ENCODE peak calls at places on chromosomes 6 and 20, in ten cellular contexts. L, B, C, O, Z, D, A, S, Q and M are unnamed samples. For H3K9me3, the result is how much of the 10 kb centered on the place peaks cover.

GRCh38 chr20:53741726-53742028 is 148.0 kb upstream of the ZNF217 start:
- DNase-seq in C (no peak), S (no peak), A (no peak), D (no peak), O (no peak), Q (no peak), L (no peak), Z (no peak), B (no peak), M (no peak)

GRCh38 chr6:142853244-142854180 is 91.5 kb downstream of the HIVEP2 start:
- DNase-seq in Z (no peak), D (peak), C (no peak), L (peak), B (no peak), S (no peak), O (no peak), A (no peak), Q (no peak), M (no peak)

GRCh38 chr6:165456327-165456726 is 146.9 kb upstream of the C6orf118 start:
- DNase-seq in L (no peak), S (no peak), Z (no peak), B (no peak), D (no peak), A (no peak), Q (no peak), C (no peak), O (no peak), M (no peak)

GRCh38 chr20:7516631-7517051 is 423.6 kb downstream of the HAO1 start:
- DNase-seq in D (no peak), L (no peak), A (no peak), Z (no peak), B (no peak), O (no peak), Q (no peak), C (no peak), S (no peak), M (no peak)

GRCh38 chr6:148998704-148999103 is 251.9 kb downstream of the UST start:
- DNase-seq in Z (no peak), O (no peak), D (no peak), C (no peak), A (no peak), B (no peak), L (no peak), S (no peak), Q (no peak), M (peak)

GRCh38 chr20:19975901-19976300 is 41.3 kb upstream of the NAA20 start:
- DNase-seq in L (no peak), A (peak), O (no peak), S (no peak), Q (no peak), B (no peak), C (no peak), D (no peak), Z (no peak), M (peak)

GRCh38 chr6:106163966-106164877 is 78.1 kb downstream of the PRDM1 start:
- DNase-seq in Z (no peak), C (peak), S (no peak), B (no peak), A (peak), L (peak), O (no peak), Q (peak), D (no peak), M (peak)

GRCh38 chr20:34083137-34083536 is 28.9 kb downstream of the EIF2S2 start:
- DNase-seq in L (peak), O (peak), Q (peak), B (no peak), C (peak), D (no peak), Z (no peak), S (no peak), A (peak), M (peak)

GRCh38 chr20:57080796-57081195 is 185.6 kb downstream of the BMP7 start:
- DNase-seq in C (no peak), S (no peak), D (peak), Z (no peak), L (no peak), Q (no peak), B (peak), A (no peak), O (no peak), M (peak)

GRCh38 chr20:49868538-49868937 is 46.8 kb downstream of the SPATA2 start:
- DNase-seq in S (no peak), D (no peak), A (no peak), C (no peak), L (no peak), Q (no peak), Z (no peak), B (no peak), O (no peak), M (no peak)

GRCh38 chr6:116278853-116279231 is 888 bp downstream of the TSPYL1 start:
- DNase-seq in Q (peak), Z (no peak), L (no peak), B (peak), D (no peak), C (no peak), O (no peak), A (peak), S (no peak), M (peak)

GRCh38 chr6:129501401-129502051 is 208.5 kb downstream of the ARHGAP18 start:
- DNase-seq in L (peak), O (peak), Q (peak), D (peak), B (no peak), A (peak), Z (peak), C (peak), S (peak), M (peak)

GRCh38 chr6:114202389-114202788 is 140.4 kb downstream of the HS3ST5 start:
- DNase-seq in D (no peak), A (no peak), Q (no peak), Z (no peak), B (no peak), C (no peak), O (no peak), L (no peak), S (no peak), M (no peak)

GRCh38 chr6:3771407-3772011 is 20.0 kb upstream of the PXDC1 start:
- DNase-seq in A (no peak), C (no peak), Z (no peak), D (no peak), L (no peak), O (no peak), S (no peak), Q (no peak), B (no peak), M (no peak)

GRCh38 chr20:4065405-4065841 is 50.1 kb upstream of the RNF24 start:
- DNase-seq in Z (no peak), O (no peak), D (no peak), S (no peak), B (no peak), Q (no peak), L (no peak), A (no peak), C (no peak), M (no peak)

GRCh38 chr6:17233531-17233930 is 47.6 kb upstream of the RBM24 start:
- DNase-seq in Z (no peak), Q (no peak), A (no peak), C (no peak), B (no peak), O (no peak), L (no peak), S (no peak), D (no peak), M (no peak)

GRCh38 chr6:62391358-62391757 is 105.3 kb upstream of the KHDRBS2 start:
- DNase-seq in B (no peak), C (no peak), Q (no peak), L (no peak), D (no peak), S (no peak), Z (no peak), A (no peak), O (no peak), M (no peak)

GRCh38 chr20:52429029-52429428 is 237.4 kb upstream of the ZFP64 start:
- DNase-seq in Q (no peak), C (no peak), B (no peak), D (no peak), L (no peak), O (no peak), A (no peak), S (no peak), Z (no peak), M (no peak)

GRCh38 chr6:112938656-112939055 is 591.5 kb downstream of the RFPL4B start:
- DNase-seq in D (peak), Z (no peak), O (no peak), L (no peak), C (no peak), Q (no peak), A (no peak), B (no peak), S (no peak), M (no peak)

GRCh38 chr6:166566026-166567011 is 20.2 kb downstream of the RAMACL start:
- DNase-seq in B (no peak), O (no peak), A (no peak), L (no peak), D (no peak), S (no peak), Q (no peak), C (no peak), Z (no peak), M (peak)

GRCh38 chr6:166563200-166563599 is 23.3 kb downstream of the RAMACL start:
- DNase-seq in A (no peak), Z (no peak), C (no peak), S (no peak), B (no peak), Q (no peak), L (no peak), O (no peak), D (no peak), M (no peak)

GRCh38 chr6:166567107-166567506 is 19.4 kb downstream of the RAMACL start:
- DNase-seq in O (no peak), B (no peak), D (no peak), S (no peak), Z (no peak), Q (no peak), A (peak), L (no peak), C (no peak), M (no peak)

GRCh38 chr6:166563805-166564204 is 22.7 kb downstream of the RAMACL start:
- DNase-seq in Q (no peak), O (no peak), Z (no peak), B (no peak), D (no peak), S (no peak), L (no peak), A (no peak), C (no peak), M (no peak)

DNA sequence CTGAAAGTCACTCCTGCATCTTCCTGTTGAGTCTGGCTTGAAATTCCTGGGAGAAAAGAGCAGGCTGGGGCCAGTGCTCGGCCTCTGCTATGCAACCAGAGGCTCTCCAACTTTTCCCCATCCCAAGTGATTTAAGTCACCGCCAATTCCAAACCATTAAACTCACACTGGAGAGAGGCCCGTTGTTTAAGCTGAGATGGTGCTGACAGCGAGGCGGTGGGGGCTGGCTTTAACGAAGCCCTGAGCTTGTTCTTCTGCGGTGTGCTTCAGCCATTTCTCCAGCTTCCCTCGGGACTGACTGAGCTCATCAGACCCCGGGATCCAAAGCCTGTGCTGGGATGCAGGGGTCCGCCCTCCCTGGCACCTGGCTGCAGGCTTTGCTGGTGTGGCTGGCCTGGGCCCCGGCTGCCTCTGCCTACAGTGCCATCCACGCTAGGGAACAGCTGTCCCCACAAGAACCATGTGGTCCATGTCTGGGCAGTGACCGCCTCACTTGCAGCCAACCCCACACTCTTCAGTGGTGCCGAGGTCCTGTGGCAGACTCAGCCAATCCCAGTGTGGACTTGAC is 21.3 kb downstream of the RAMACL start:
- DNase-seq in Z (no peak), A (peak), S (peak), Q (no peak), L (no peak), B (no peak), D (no peak), O (no peak), C (no peak), M (no peak)
- H3K9me3 ChIP-seq in Z (under half), A (under half), S (under half), Q (under half), L (under half), B (under half), D (under half), O (under half), C (under half), M (under half)

GRCh38 chr6:28218312-28219248 is 6.5 kb upstream of the ZSCAN9 start:
- DNase-seq in A (peak), B (peak), D (no peak), O (peak), Z (no peak), Q (peak), S (peak), C (peak), L (peak), M (peak)
- H3K27ac ChIP-seq in A (peak), B (no peak), D (no peak), O (peak), Z (peak), Q (peak), S (no peak), C (peak), L (peak), M (peak)

DNA sequence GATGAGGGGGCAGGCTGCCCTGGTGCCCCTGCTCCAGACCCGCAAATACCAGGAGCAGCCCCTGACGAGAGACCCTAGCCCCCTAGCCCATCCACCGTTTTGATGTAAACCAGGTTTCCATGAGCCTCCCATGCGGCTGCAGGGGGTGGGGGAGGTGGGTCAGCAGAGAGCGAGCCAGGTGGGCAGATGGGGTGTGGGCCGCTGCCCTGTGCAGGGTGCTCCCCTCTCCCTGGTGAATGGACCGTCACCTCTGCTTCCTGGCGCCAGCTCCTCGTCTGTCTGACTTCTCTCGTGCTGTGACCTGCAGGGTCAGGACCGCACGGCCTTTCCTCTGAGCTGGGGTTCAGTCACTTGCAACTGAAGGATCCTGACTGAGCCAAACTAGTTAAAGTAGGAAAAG is 15.7 kb upstream of the BHLHE23 start:
- DNase-seq in S (no peak), O (peak), L (no peak), Q (no peak), B (peak), A (peak), C (no peak), Z (no peak), D (no peak), M (no peak)
- TF ChIP-seq CTCF in S (no peak), O (no peak), L (no peak), Q (no peak), B (no peak), A (no peak), C (no peak), Z (no peak), D (no peak), M (no peak)

GRCh38 chr6:168647271-168647670 is 206.3 kb downstream of the SMOC2 start:
- DNase-seq in C (no peak), D (no peak), Z (no peak), L (no peak), O (no peak), S (no peak), A (no peak), Q (no peak), B (no peak), M (no peak)

GRCh38 chr6:168649209-168649608 is 208.2 kb downstream of the SMOC2 start:
- DNase-seq in O (no peak), L (no peak), Q (no peak), B (no peak), Z (no peak), S (no peak), C (no peak), D (no peak), A (no peak), M (no peak)

GRCh38 chr6:168650686-168651085 is 209.7 kb downstream of the SMOC2 start:
- DNase-seq in S (no peak), A (no peak), D (no peak), O (peak), Z (no peak), L (no peak), B (no peak), Q (no peak), C (peak), M (peak)

GRCh38 chr6:168648730-168649129 is 207.7 kb downstream of the SMOC2 start:
- DNase-seq in S (no peak), L (no peak), B (no peak), O (no peak), Z (no peak), D (no peak), A (no peak), Q (no peak), C (no peak), M (peak)

GRCh38 chr6:168648240-168648639 is 207.3 kb downstream of the SMOC2 start:
- DNase-seq in Z (no peak), C (no peak), B (no peak), Q (no peak), A (no peak), S (no peak), L (no peak), O (peak), D (peak), M (peak)
- H3K9me3 ChIP-seq in Z (under half), C (under half), B (under half), Q (under half), A (under half), S (under half), L (under half), O (under half), D (under half), M (under half)

DNA sequence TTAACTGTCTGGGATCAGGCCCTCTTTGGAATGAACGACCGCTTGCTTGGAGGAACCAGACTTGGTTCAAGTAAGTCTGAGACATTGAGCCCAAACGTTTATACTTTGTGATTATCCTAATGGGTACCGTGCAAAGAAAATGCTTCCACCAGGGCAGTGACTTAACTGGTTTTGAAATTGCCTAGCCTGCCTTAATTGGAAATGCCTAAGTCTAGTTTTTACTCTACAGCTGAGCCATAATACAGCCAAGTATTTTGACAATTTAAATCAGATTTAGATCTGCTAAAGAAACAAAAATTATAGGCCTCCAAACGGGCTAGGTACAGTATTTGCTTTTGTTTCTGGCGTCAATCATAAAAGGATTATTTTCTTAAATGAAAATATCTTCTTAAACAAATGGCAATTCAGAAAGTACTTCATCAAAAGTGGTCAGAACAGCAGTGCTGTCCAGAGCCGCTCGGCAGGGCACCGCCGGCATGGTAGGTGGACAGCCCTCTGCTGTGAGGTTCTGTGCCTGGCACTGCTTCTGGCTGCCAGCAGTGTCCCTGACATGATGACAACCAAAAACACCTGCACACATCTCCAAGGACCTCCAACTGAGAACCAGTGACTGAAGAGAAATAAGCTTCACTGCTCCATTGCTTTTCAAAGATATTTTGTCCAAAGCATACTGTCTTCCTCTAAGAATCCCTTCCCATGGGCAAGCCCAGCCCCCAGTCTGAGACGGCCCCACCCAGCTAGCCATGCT is 55.6 kb downstream of the EZR start:
- DNase-seq in S (no peak), Z (no peak), D (peak), C (no peak), L (no peak), B (no peak), Q (no peak), O (no peak), A (no peak), M (no peak)
- H3K27ac ChIP-seq in S (peak), Z (peak), D (peak), C (no peak), L (no peak), B (no peak), Q (peak), O (no peak), A (no peak), M (no peak)

DNA sequence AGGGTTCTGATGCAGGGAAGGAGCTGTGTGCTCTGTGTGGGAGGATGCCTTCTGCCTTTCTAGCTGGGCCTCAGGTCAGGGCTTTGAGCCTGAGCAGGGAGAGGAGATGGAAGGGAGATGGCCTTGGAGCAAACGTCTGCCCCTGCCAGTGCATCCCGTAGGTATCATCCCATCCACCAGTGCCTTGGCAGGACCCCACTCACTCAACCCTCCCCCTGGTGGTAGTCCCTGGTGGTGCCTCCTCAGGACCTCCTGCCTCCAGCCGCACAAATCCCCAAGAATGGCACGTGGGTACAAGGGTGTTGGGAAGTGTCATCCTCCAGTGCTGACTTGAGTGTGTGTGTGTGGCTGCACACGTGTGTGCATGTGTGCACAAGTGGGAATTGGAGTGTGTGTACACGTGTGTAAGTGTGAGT is 23.1 kb upstream of the MICB start:
- DNase-seq in Z (no peak), B (no peak), D (no peak), A (no peak), S (peak), L (no peak), Q (no peak), O (no peak), C (peak), M (no peak)
- TF ChIP-seq CTCF in Z (peak), B (no peak), D (no peak), A (peak), S (peak), L (no peak), Q (no peak), O (peak), C (no peak), M (no peak)

GRCh38 chr6:125454351-125454750 is 152.6 kb upstream of the HDDC2 start:
- DNase-seq in L (no peak), C (no peak), S (no peak), O (no peak), Z (no peak), Q (no peak), B (no peak), A (no peak), D (no peak), M (no peak)

GRCh38 chr6:125453516-125453915 is 151.7 kb upstream of the HDDC2 start:
- DNase-seq in Q (no peak), C (no peak), Z (no peak), B (no peak), O (no peak), S (no peak), D (no peak), L (no peak), A (no peak), M (no peak)
- H3K9me3 ChIP-seq in Q (under half), C (under half), Z (under half), B (under half), O (under half), S (under half), D (under half), L (under half), A (under half), M (under half)